ENCODE peak calls at places on chromosomes 16 and 17, in ten cellular contexts. P is fibroblast of the conjunctiva, M is left lung, R is AG09319, I is dermis microvascular lymphatic vessel endothelial cell, G is EL, D is uterus, B is SW480, L is HT1080, V is PC-3. W is an unnamed sample.

GRCh38 chr16:8674413-8675022 is at the start of gene ABAT:
- DNase-seq in P (peak), M (peak), R (peak), I (peak), G (peak), D (peak), B (peak), L (no peak), V (peak), W (peak)

GRCh38 chr16:77468831-77469230 is 34.0 kb upstream of the ADAMTS18 start:
- DNase-seq in P (no peak), M (no peak), R (no peak), I (no peak), G (no peak), D (no peak), B (no peak), L (no peak), V (no peak), W (no peak)

GRCh38 chr16:8959921-8960787 is 3.6 kb downstream of the USP7 start:
- DNase-seq in P (no peak), M (no peak), R (no peak), I (no peak), G (peak), D (no peak), B (no peak), L (no peak), V (no peak), W (no peak)

GRCh38 chr16:3819741-3820724 is 60.5 kb downstream of the CREBBP start:
- DNase-seq in P (peak), M (no peak), R (peak), I (peak), G (peak), D (peak), B (peak), L (peak), V (peak), W (peak)

GRCh38 chr17:68613739-68614298 is 12.7 kb upstream of the FAM20A start:
- DNase-seq in P (peak), M (no peak), R (peak), I (peak), G (peak), D (peak), B (peak), L (peak), V (peak), W (no peak)

GRCh38 chr17:14011740-14012405 is 57.4 kb upstream of the COX10 start:
- DNase-seq in P (no peak), M (no peak), R (no peak), I (no peak), G (no peak), D (no peak), B (no peak), L (no peak), V (no peak), W (no peak)

GRCh38 chr17:62805234-62805633 is 2.9 kb downstream of the MARCHF10 start:
- DNase-seq in P (no peak), M (no peak), R (no peak), I (no peak), G (peak), D (no peak), B (no peak), L (no peak), V (no peak), W (no peak)

GRCh38 chr16:1009358-1010150 is 28.0 kb downstream of the SOX8 start:
- DNase-seq in P (no peak), M (no peak), R (no peak), I (no peak), G (no peak), D (no peak), B (no peak), L (no peak), V (no peak), W (no peak)

GRCh38 chr16:66484453-66485213 is 57.5 kb downstream of the BEAN1 start:
- DNase-seq in P (no peak), M (no peak), R (no peak), I (no peak), G (no peak), D (no peak), B (no peak), L (no peak), V (no peak), W (no peak)

GRCh38 chr16:55552621-55553020 is 13.9 kb upstream of the CAPNS2 start:
- DNase-seq in P (no peak), M (no peak), R (no peak), I (no peak), G (peak), D (no peak), B (no peak), L (peak), V (peak), W (peak)

GRCh38 chr17:81890447-81891302 is 711 bp downstream of the ALYREF start:
- DNase-seq in P (no peak), M (no peak), R (no peak), I (no peak), G (no peak), D (no peak), B (no peak), L (no peak), V (no peak), W (no peak)

GRCh38 chr17:81317992-81318391 is 22.9 kb upstream of the SLC38A10 start:
- DNase-seq in P (no peak), M (no peak), R (no peak), I (no peak), G (no peak), D (no peak), B (no peak), L (no peak), V (no peak), W (no peak)

GRCh38 chr16:10619271-10619849 is 39.0 kb upstream of the EMP2 start:
- DNase-seq in P (no peak), M (peak), R (no peak), I (no peak), G (no peak), D (no peak), B (peak), L (no peak), V (no peak), W (no peak)

GRCh38 chr17:38401459-38401858 is 26.8 kb upstream of the ARHGAP23 start:
- DNase-seq in P (no peak), M (no peak), R (no peak), I (no peak), G (no peak), D (no peak), B (no peak), L (no peak), V (no peak), W (no peak)

GRCh38 chr17:56629450-56630187 is 36.1 kb downstream of the NOG start:
- DNase-seq in P (peak), M (no peak), R (peak), I (no peak), G (peak), D (no peak), B (peak), L (peak), V (peak), W (no peak)

GRCh38 chr16:11118479-11118878 is 137.5 kb downstream of the SOCS1 start:
- DNase-seq in P (no peak), M (no peak), R (no peak), I (no peak), G (peak), D (no peak), B (no peak), L (no peak), V (no peak), W (no peak)

GRCh38 chr16:69930117-69930776 is 20.9 kb upstream of the CLEC18A start:
- DNase-seq in P (no peak), M (no peak), R (no peak), I (peak), G (peak), D (peak), B (peak), L (peak), V (peak), W (no peak)

GRCh38 chr17:3474212-3474611 is 1.6 kb upstream of the ASPA start:
- DNase-seq in P (peak), M (no peak), R (no peak), I (peak), G (no peak), D (no peak), B (peak), L (no peak), V (peak), W (no peak)

GRCh38 chr17:35486920-35487727 is 38.6 kb upstream of the SLFN13 start:
- DNase-seq in P (no peak), M (peak), R (no peak), I (no peak), G (peak), D (peak), B (peak), L (peak), V (no peak), W (peak)

GRCh38 chr16:10946308-10946707 is 1.9 kb downstream of the CLEC16A start:
- DNase-seq in P (no peak), M (peak), R (no peak), I (no peak), G (peak), D (no peak), B (peak), L (no peak), V (no peak), W (no peak)

GRCh38 chr17:60060474-60060873 is 18.2 kb downstream of the HEATR6 start:
- DNase-seq in P (peak), M (no peak), R (no peak), I (no peak), G (no peak), D (no peak), B (no peak), L (no peak), V (no peak), W (no peak)

GRCh38 chr16:51971184-51971583 is 575.8 kb downstream of the TOX3 start:
- DNase-seq in P (no peak), M (no peak), R (no peak), I (no peak), G (peak), D (no peak), B (peak), L (peak), V (no peak), W (no peak)

GRCh38 chr17:68457168-68457538 is at the start of gene WIPI1:
- DNase-seq in P (no peak), M (peak), R (no peak), I (no peak), G (no peak), D (peak), B (no peak), L (peak), V (no peak), W (no peak)

GRCh38 chr16:68642436-68643064 is 2.6 kb upstream of the CDH3 start:
- DNase-seq in P (no peak), M (peak), R (no peak), I (no peak), G (peak), D (peak), B (no peak), L (no peak), V (no peak), W (no peak)

GRCh38 chr16:5490499-5490898 is 392.9 kb upstream of the EEF2KMT start:
- DNase-seq in P (no peak), M (no peak), R (no peak), I (no peak), G (no peak), D (no peak), B (peak), L (peak), V (peak), W (no peak)

GRCh38 chr17:70945386-70945785 is 776.1 kb downstream of the KCNJ2 start:
- DNase-seq in P (no peak), M (no peak), R (no peak), I (no peak), G (no peak), D (no peak), B (no peak), L (no peak), V (no peak), W (no peak)